ENCODE peak calls at places on chromosomes 3 and 15, in eight cellular contexts. One of them, this sample, is unnamed.

GRCh38 chr3:30199096-30199734 is 407.2 kb upstream of the TGFBR2 start:
- DNase-seq in psoas muscle: peak; percentile 68
- DNase-seq in foreskin fibroblast: peak; percentile 83
- DNase-seq in MCF 10A: peak; percentile 76
- DNase-seq in vagina: no peak
- DNase-seq in lower lobe of right lung: peak; percentile 77
- DNase-seq in neural crest cell: peak; percentile 71
- DNase-seq in endothelial cell: peak; percentile 68
- DNase-seq in this sample: peak; percentile 28

GRCh38 chr3:25884981-25885380 is 95.1 kb downstream of the OXSM start:
- DNase-seq in foreskin fibroblast: no peak
- DNase-seq in neural crest cell: no peak
- DNase-seq in vagina: no peak
- DNase-seq in psoas muscle: no peak
- DNase-seq in MCF 10A: no peak
- DNase-seq in endothelial cell: no peak
- DNase-seq in lower lobe of right lung: no peak
- DNase-seq in this sample: no peak

GRCh38 chr15:83940136-83940535 is 286.2 kb downstream of the ADAMTSL3 start:
- DNase-seq in psoas muscle: no peak
- DNase-seq in neural crest cell: no peak
- DNase-seq in foreskin fibroblast: no peak
- DNase-seq in MCF 10A: no peak
- DNase-seq in lower lobe of right lung: no peak
- DNase-seq in vagina: no peak
- DNase-seq in endothelial cell: no peak
- DNase-seq in this sample: no peak

GRCh38 chr3:42855547-42856380 is 19.9 kb downstream of the CYP8B1 start:
- DNase-seq in lower lobe of right lung: no peak
- DNase-seq in psoas muscle: no peak
- DNase-seq in MCF 10A: no peak
- DNase-seq in endothelial cell: no peak
- DNase-seq in foreskin fibroblast: no peak
- DNase-seq in vagina: peak; percentile 34
- DNase-seq in neural crest cell: no peak
- DNase-seq in this sample: no peak

GRCh38 chr3:56135941-56136340 is 332.3 kb downstream of the ERC2 start:
- DNase-seq in endothelial cell: no peak
- DNase-seq in foreskin fibroblast: no peak
- DNase-seq in neural crest cell: no peak
- DNase-seq in psoas muscle: no peak
- DNase-seq in MCF 10A: peak; percentile 32
- DNase-seq in vagina: no peak
- DNase-seq in lower lobe of right lung: no peak
- DNase-seq in this sample: no peak

GRCh38 chr3:174439621-174440349 is 419.3 kb upstream of the NAALADL2 start:
- DNase-seq in MCF 10A: peak; percentile 91
- DNase-seq in foreskin fibroblast: peak; percentile 97
- DNase-seq in lower lobe of right lung: no peak
- DNase-seq in psoas muscle: peak; percentile 21
- DNase-seq in endothelial cell: peak; percentile 4
- DNase-seq in neural crest cell: no peak
- DNase-seq in vagina: no peak
- DNase-seq in this sample: no peak

GRCh38 chr3:177610677-177611654 is 413.7 kb upstream of the TBL1XR1 start:
- DNase-seq in neural crest cell: no peak
- DNase-seq in foreskin fibroblast: no peak
- DNase-seq in vagina: no peak
- DNase-seq in MCF 10A: peak; percentile 66
- DNase-seq in lower lobe of right lung: peak; percentile 54
- DNase-seq in psoas muscle: no peak
- DNase-seq in endothelial cell: no peak
- DNase-seq in this sample: no peak

GRCh38 chr15:90203922-90204321 is 2.8 kb downstream of the SEMA4B start:
- DNase-seq in MCF 10A: no peak
- DNase-seq in endothelial cell: no peak
- DNase-seq in lower lobe of right lung: no peak
- DNase-seq in foreskin fibroblast: no peak
- DNase-seq in neural crest cell: no peak
- DNase-seq in vagina: no peak
- DNase-seq in psoas muscle: no peak
- DNase-seq in this sample: no peak

GRCh38 chr15:44706946-44707636 is 4.0 kb downstream of the PATL2 start:
- DNase-seq in psoas muscle: no peak
- DNase-seq in lower lobe of right lung: peak; percentile 67
- DNase-seq in endothelial cell: no peak
- DNase-seq in vagina: no peak
- DNase-seq in MCF 10A: no peak
- DNase-seq in foreskin fibroblast: no peak
- DNase-seq in neural crest cell: no peak
- DNase-seq in this sample: no peak

GRCh38 chr3:69791919-69792399 is 52.7 kb downstream of the MITF start:
- DNase-seq in MCF 10A: peak; percentile 44
- DNase-seq in lower lobe of right lung: no peak
- DNase-seq in neural crest cell: no peak
- DNase-seq in foreskin fibroblast: peak; percentile 68
- DNase-seq in vagina: no peak
- DNase-seq in psoas muscle: no peak
- DNase-seq in endothelial cell: no peak
- DNase-seq in this sample: no peak

GRCh38 chr15:44568338-44568737 is 31.4 kb downstream of the EIF3J start:
- DNase-seq in lower lobe of right lung: no peak
- DNase-seq in vagina: no peak
- DNase-seq in foreskin fibroblast: no peak
- DNase-seq in endothelial cell: no peak
- DNase-seq in neural crest cell: no peak
- DNase-seq in MCF 10A: no peak
- DNase-seq in psoas muscle: no peak
- DNase-seq in this sample: no peak

GRCh38 chr3:4680227-4680691 is 187.1 kb downstream of the ITPR1 start:
- DNase-seq in MCF 10A: no peak
- DNase-seq in endothelial cell: no peak
- DNase-seq in psoas muscle: no peak
- DNase-seq in lower lobe of right lung: no peak
- DNase-seq in neural crest cell: no peak
- DNase-seq in foreskin fibroblast: peak; percentile 26
- DNase-seq in vagina: no peak
- DNase-seq in this sample: no peak

GRCh38 chr15:94229591-94230365 is 1.6 kb upstream of the MCTP2 start:
- DNase-seq in lower lobe of right lung: no peak
- DNase-seq in vagina: no peak
- DNase-seq in psoas muscle: no peak
- DNase-seq in MCF 10A: no peak
- DNase-seq in neural crest cell: no peak
- DNase-seq in foreskin fibroblast: no peak
- DNase-seq in endothelial cell: no peak
- DNase-seq in this sample: peak; percentile 45

GRCh38 chr3:155131104-155131503 is 51.0 kb downstream of the MME start:
- DNase-seq in vagina: no peak
- DNase-seq in lower lobe of right lung: no peak
- DNase-seq in foreskin fibroblast: peak; percentile 66
- DNase-seq in neural crest cell: no peak
- DNase-seq in MCF 10A: peak; percentile 53
- DNase-seq in psoas muscle: no peak
- DNase-seq in endothelial cell: no peak
- DNase-seq in this sample: peak; percentile 9

GRCh38 chr3:134317106-134317947 is 56.9 kb downstream of the AMOTL2 start:
- DNase-seq in psoas muscle: no peak
- DNase-seq in vagina: peak; percentile 64
- DNase-seq in endothelial cell: no peak
- DNase-seq in lower lobe of right lung: no peak
- DNase-seq in foreskin fibroblast: peak; percentile 74
- DNase-seq in neural crest cell: no peak
- DNase-seq in MCF 10A: peak; percentile 78
- DNase-seq in this sample: no peak

DNA sequence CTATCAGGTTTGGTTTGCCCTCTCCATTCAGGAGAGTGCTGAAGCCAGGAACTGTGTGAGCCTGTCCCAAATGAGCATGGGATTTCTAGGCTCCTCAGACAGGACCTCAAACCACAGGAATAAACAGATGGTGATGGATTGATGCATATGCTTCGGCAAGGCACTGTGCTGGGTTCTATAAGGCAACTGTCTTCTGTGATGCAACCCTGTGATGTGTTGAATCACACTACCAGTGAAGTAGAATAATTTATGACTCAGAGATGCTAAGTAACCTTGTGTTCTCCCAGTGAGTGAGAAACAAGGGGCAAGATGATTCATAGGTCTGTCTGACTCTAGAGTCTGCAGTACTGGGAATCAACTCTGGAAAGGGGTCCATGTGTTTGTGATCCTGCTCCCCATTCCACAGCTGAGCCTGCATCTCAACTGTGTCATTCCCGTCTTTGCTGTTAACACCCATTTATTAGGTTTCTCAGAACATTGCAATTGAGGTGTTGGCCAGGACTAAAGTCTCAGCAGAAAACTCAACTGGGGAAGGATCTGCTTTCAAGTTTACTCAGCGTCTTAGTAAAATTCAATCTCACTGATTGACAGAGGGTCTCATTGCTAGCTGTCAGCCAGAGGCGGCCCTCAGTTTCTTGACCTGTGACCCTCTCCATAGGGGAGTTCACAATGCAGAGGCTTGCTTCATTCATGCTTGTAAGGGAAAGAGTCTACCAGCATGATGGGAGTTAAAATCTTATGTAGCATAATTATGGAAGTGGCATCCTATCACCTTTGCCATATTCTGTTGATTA is 510.1 kb upstream of the CFAP20DC start:
- DNase-seq in neural crest cell: no peak
- DNase-seq in lower lobe of right lung: no peak
- DNase-seq in foreskin fibroblast: peak; percentile 94
- DNase-seq in MCF 10A: peak; percentile 98
- DNase-seq in psoas muscle: no peak
- DNase-seq in endothelial cell: no peak
- DNase-seq in vagina: no peak
- DNase-seq in this sample: no peak
- TF ChIP-seq CTCF in neural crest cell: no peak
- TF ChIP-seq CTCF in lower lobe of right lung: no peak
- TF ChIP-seq CTCF in foreskin fibroblast: no peak
- TF ChIP-seq CTCF in MCF 10A: no peak
- TF ChIP-seq CTCF in psoas muscle: no peak
- TF ChIP-seq CTCF in endothelial cell: no peak
- TF ChIP-seq CTCF in vagina: no peak
- TF ChIP-seq CTCF in this sample: no peak

DNA sequence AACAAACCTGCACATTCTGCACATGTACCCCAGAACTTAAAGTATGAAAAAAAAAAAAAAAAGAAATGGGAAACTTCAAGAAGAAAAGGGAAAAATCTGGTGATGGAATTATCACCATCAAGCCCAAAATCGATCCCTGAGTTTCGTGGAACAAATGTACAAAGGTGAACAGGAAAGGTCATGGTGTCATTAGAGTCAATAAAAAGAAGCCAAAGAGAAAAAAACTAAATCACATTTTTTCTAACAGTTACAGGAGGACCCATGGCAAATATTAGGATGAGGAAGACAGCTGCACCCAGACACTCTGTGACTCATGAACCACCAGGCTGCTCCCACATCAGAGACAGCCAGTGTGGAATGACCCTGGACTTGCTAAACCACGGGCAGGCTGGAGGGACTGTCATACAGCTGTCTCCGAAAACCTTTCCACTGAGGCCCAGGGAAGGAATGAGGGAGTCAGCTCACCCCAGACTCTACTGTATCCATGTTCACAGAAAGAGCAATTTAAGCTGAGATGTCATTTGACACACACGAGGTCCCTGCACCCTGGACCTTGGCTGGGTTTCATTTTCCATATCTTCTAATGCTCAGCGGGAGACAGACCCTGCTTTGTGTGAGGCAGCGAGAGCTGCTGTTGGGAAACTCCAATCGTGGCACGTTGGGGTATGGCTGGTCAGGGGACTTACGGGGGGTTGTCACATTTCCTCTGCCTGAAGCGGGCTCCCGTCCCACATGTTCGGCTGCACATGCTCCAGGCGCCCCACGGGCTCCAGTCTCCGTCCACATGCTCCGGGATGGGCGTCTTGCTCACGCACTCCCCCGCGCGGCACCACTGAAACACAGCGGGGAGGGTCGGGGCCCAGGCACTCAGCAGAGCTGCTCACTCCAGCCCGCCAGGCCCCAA is 210.2 kb downstream of the ADAMTS17 start:
- DNase-seq in neural crest cell: peak; percentile 23
- DNase-seq in foreskin fibroblast: peak; percentile 2
- DNase-seq in psoas muscle: no peak
- DNase-seq in lower lobe of right lung: peak; percentile 62
- DNase-seq in MCF 10A: no peak
- DNase-seq in vagina: no peak
- DNase-seq in endothelial cell: no peak
- DNase-seq in this sample: peak; percentile 54
- TF ChIP-seq CTCF in neural crest cell: peak; percentile 30
- TF ChIP-seq CTCF in foreskin fibroblast: no peak
- TF ChIP-seq CTCF in psoas muscle: peak; percentile 47
- TF ChIP-seq CTCF in lower lobe of right lung: peak; percentile 50
- TF ChIP-seq CTCF in MCF 10A: no peak
- TF ChIP-seq CTCF in vagina: no peak
- TF ChIP-seq CTCF in endothelial cell: no peak
- TF ChIP-seq CTCF in this sample: no peak

GRCh38 chr15:64356443-64357040 is 569 bp upstream of the CSNK1G1 start:
- DNase-seq in foreskin fibroblast: peak; percentile 87
- DNase-seq in neural crest cell: no peak
- DNase-seq in endothelial cell: no peak
- DNase-seq in lower lobe of right lung: no peak
- DNase-seq in psoas muscle: no peak
- DNase-seq in MCF 10A: no peak
- DNase-seq in vagina: no peak
- DNase-seq in this sample: peak; percentile 27
- TF ChIP-seq CTCF in foreskin fibroblast: peak; percentile 35
- TF ChIP-seq CTCF in neural crest cell: peak; percentile 57
- TF ChIP-seq CTCF in endothelial cell: no peak
- TF ChIP-seq CTCF in lower lobe of right lung: peak; percentile 32
- TF ChIP-seq CTCF in psoas muscle: peak; percentile 19
- TF ChIP-seq CTCF in MCF 10A: peak; percentile 62
- TF ChIP-seq CTCF in vagina: peak; percentile 47
- TF ChIP-seq CTCF in this sample: peak; percentile 32

GRCh38 chr15:78415284-78415683 is 22.7 kb upstream of the IREB2 start:
- DNase-seq in psoas muscle: no peak
- DNase-seq in neural crest cell: no peak
- DNase-seq in foreskin fibroblast: peak; percentile 57
- DNase-seq in MCF 10A: peak; percentile 44
- DNase-seq in endothelial cell: no peak
- DNase-seq in vagina: no peak
- DNase-seq in lower lobe of right lung: no peak
- DNase-seq in this sample: no peak
- TF ChIP-seq CTCF in psoas muscle: peak; percentile 17
- TF ChIP-seq CTCF in neural crest cell: peak; percentile 60
- TF ChIP-seq CTCF in foreskin fibroblast: peak; percentile 26
- TF ChIP-seq CTCF in MCF 10A: peak; percentile 40
- TF ChIP-seq CTCF in endothelial cell: no peak
- TF ChIP-seq CTCF in vagina: no peak
- TF ChIP-seq CTCF in lower lobe of right lung: no peak
- TF ChIP-seq CTCF in this sample: no peak

GRCh38 chr3:193314161-193314560 is 64.4 kb downstream of the ATP13A5 start:
- DNase-seq in neural crest cell: no peak
- DNase-seq in psoas muscle: no peak
- DNase-seq in foreskin fibroblast: no peak
- DNase-seq in lower lobe of right lung: no peak
- DNase-seq in MCF 10A: no peak
- DNase-seq in endothelial cell: no peak
- DNase-seq in vagina: no peak
- DNase-seq in this sample: no peak
- TF ChIP-seq CTCF in neural crest cell: peak; percentile 45
- TF ChIP-seq CTCF in psoas muscle: no peak
- TF ChIP-seq CTCF in foreskin fibroblast: no peak
- TF ChIP-seq CTCF in lower lobe of right lung: no peak
- TF ChIP-seq CTCF in MCF 10A: no peak
- TF ChIP-seq CTCF in endothelial cell: no peak
- TF ChIP-seq CTCF in vagina: no peak
- TF ChIP-seq CTCF in this sample: no peak

This sample was measured in GM10248.